ENCODE peak calls at places on chromosomes 1 and 21, in six cellular contexts. B is stimulated activated CD8-positive, alpha-beta memory T cell treated with anti-CD3 and anti-CD28 coated beads, Interleukin-2, amount 100 ng/mL, for 48 hours; W is memory B cell; O is EH; U is EL; C is activated CD8-positive, alpha-beta memory T cell treated with anti-CD3 and anti-CD28 coated beads, Interleukin-2, amount 50 U/mL, for 4 hours. L is an unnamed sample.

GRCh38 chr1:63987014-63987630 is 213.3 kb downstream of the ROR1 start:
- DNase-seq in B (no peak), W (no peak), O (peak), U (peak), C (no peak), L (no peak)

GRCh38 chr1:32246888-32247273 is at the start of gene FAM167B:
- DNase-seq in B (no peak), W (no peak), O (peak), U (peak), C (no peak), L (no peak)

GRCh38 chr21:27321791-27322190 is 354.9 kb upstream of the ADAMTS5 start:
- DNase-seq in B (no peak), W (no peak), O (no peak), U (no peak), C (no peak), L (no peak)

GRCh38 chr1:184199797-184200170 is 148.3 kb downstream of the TSEN15 start:
- DNase-seq in B (no peak), W (no peak), O (no peak), U (no peak), C (no peak), L (no peak)

GRCh38 chr1:224726783-224727182 is 110.7 kb downstream of the CNIH3 start:
- DNase-seq in B (no peak), W (no peak), O (peak), U (peak), C (no peak), L (no peak)

GRCh38 chr1:234718509-234719453 is 108.8 kb upstream of the IRF2BP2 start:
- DNase-seq in B (no peak), W (no peak), O (no peak), U (no peak), C (no peak), L (no peak)

GRCh38 chr1:84433253-84434080 is 35.2 kb downstream of the DNASE2B start:
- DNase-seq in B (no peak), W (peak), O (peak), U (peak), C (peak), L (no peak)

GRCh38 chr1:85992756-85993155 is 163.8 kb downstream of the COL24A1 start:
- DNase-seq in B (no peak), W (no peak), O (peak), U (peak), C (no peak), L (no peak)

GRCh38 chr1:217586586-217586985 is 44.3 kb downstream of the GPATCH2 start:
- DNase-seq in B (no peak), W (no peak), O (peak), U (peak), C (no peak), L (no peak)

GRCh38 chr1:30318413-30318812 is 405.0 kb downstream of the MATN1 start:
- DNase-seq in B (no peak), W (no peak), O (no peak), U (no peak), C (no peak), L (no peak)

GRCh38 chr1:93275634-93276295 is 69.9 kb upstream of the DR1 start:
- DNase-seq in B (no peak), W (no peak), O (no peak), U (no peak), C (no peak), L (no peak)

GRCh38 chr1:44798481-44799365 is 1.5 kb upstream of the PLK3 start:
- DNase-seq in B (no peak), W (no peak), O (no peak), U (no peak), C (no peak), L (no peak)

GRCh38 chr1:236334893-236335545 is 53.3 kb upstream of the ERO1B start:
- DNase-seq in B (no peak), W (no peak), O (no peak), U (no peak), C (no peak), L (no peak)

GRCh38 chr1:154418062-154418897 is 13.1 kb downstream of the IL6R start:
- DNase-seq in B (no peak), W (no peak), O (no peak), U (no peak), C (peak), L (no peak)

GRCh38 chr1:53076721-53077598 is 14.9 kb downstream of the PODN start:
- DNase-seq in B (no peak), W (no peak), O (no peak), U (no peak), C (no peak), L (peak)

GRCh38 chr1:114512595-114513280 is 1.7 kb upstream of the TRIM33 start:
- DNase-seq in B (no peak), W (no peak), O (no peak), U (no peak), C (no peak), L (no peak)

GRCh38 chr1:117275055-117275454 is 64.3 kb upstream of the VTCN1 start:
- DNase-seq in B (no peak), W (no peak), O (no peak), U (no peak), C (no peak), L (no peak)

GRCh38 chr1:18877282-18877681 is 17.8 kb upstream of the TAS1R2 start:
- DNase-seq in B (no peak), W (no peak), O (no peak), U (no peak), C (no peak), L (no peak)

GRCh38 chr1:109371271-109371739 is 26.4 kb downstream of the SORT1 start:
- DNase-seq in B (no peak), W (no peak), O (peak), U (peak), C (no peak), L (no peak)

GRCh38 chr1:10677508-10678364 is 118.7 kb downstream of the CASZ1 start:
- DNase-seq in B (no peak), W (no peak), O (peak), U (no peak), C (no peak), L (no peak)

GRCh38 chr1:110062612-110063011 is 7.9 kb downstream of the ALX3 start:
- DNase-seq in B (no peak), W (no peak), O (no peak), U (no peak), C (no peak), L (no peak)

GRCh38 chr1:160708821-160709220 is 2.8 kb downstream of the CD48 start:
- DNase-seq in B (no peak), W (no peak), O (no peak), U (no peak), C (no peak), L (no peak)

GRCh38 chr1:53412285-53413174 is 46.7 kb upstream of the DMRTB1 start:
- DNase-seq in B (no peak), W (no peak), O (peak), U (no peak), C (no peak), L (no peak)

GRCh38 chr1:151157067-151157531 is 650 bp downstream of the TNFAIP8L2 start:
- DNase-seq in B (peak), W (no peak), O (no peak), U (no peak), C (peak), L (no peak)

L was measured in coronary artery.